ENCODE peak calls at places on chromosomes 2 and 18, in five cellular contexts. One of them, this sample, is unnamed.
A peak's percentile ranks its signal among the peaks of the same experiment; 100 is the strongest.

GRCh38 chr2:54212456-54212855 is 43.6 kb downstream of the TSPYL6 start:
- DNase-seq in IMR-90: peak; percentile 96
- DNase-seq in A549: no peak
- DNase-seq in K562: no peak
- DNase-seq in GM12878: no peak
- DNase-seq in this sample: no peak

GRCh38 chr2:85661139-85661858 is 6.7 kb downstream of the SFTPB start:
- DNase-seq in IMR-90: no peak
- DNase-seq in A549: no peak
- DNase-seq in K562: no peak
- DNase-seq in GM12878: no peak
- DNase-seq in this sample: no peak

GRCh38 chr18:51514128-51514527 is 316.6 kb upstream of the MEX3C start:
- DNase-seq in IMR-90: no peak
- DNase-seq in A549: no peak
- DNase-seq in K562: no peak
- DNase-seq in GM12878: no peak
- DNase-seq in this sample: no peak

GRCh38 chr18:44356566-44357157 is 324.0 kb upstream of the SETBP1 start:
- DNase-seq in IMR-90: no peak
- DNase-seq in A549: no peak
- DNase-seq in K562: no peak
- DNase-seq in GM12878: no peak
- DNase-seq in this sample: no peak

GRCh38 chr2:231181848-231182247 is 16.6 kb upstream of the ARMC9 start:
- DNase-seq in IMR-90: peak; percentile 50
- DNase-seq in A549: peak; percentile 33
- DNase-seq in K562: peak; percentile 55
- DNase-seq in GM12878: peak; percentile 52
- DNase-seq in this sample: no peak

GRCh38 chr2:198394208-198394607 is 589.8 kb downstream of the PLCL1 start:
- DNase-seq in IMR-90: no peak
- DNase-seq in A549: no peak
- DNase-seq in K562: no peak
- DNase-seq in GM12878: no peak
- DNase-seq in this sample: no peak

GRCh38 chr2:156982615-156983014 is 274.9 kb upstream of the GALNT5 start:
- DNase-seq in IMR-90: peak; percentile 0
- DNase-seq in A549: no peak
- DNase-seq in K562: no peak
- DNase-seq in GM12878: no peak
- DNase-seq in this sample: no peak

GRCh38 chr2:37354571-37354970 is 10.1 kb downstream of the QPCT start:
- DNase-seq in IMR-90: no peak
- DNase-seq in A549: no peak
- DNase-seq in K562: no peak
- DNase-seq in GM12878: no peak
- DNase-seq in this sample: no peak

GRCh38 chr2:68779595-68779994 is 45.0 kb downstream of the ARHGAP25 start:
- DNase-seq in IMR-90: no peak
- DNase-seq in A549: no peak
- DNase-seq in K562: no peak
- DNase-seq in GM12878: no peak
- DNase-seq in this sample: no peak

GRCh38 chr2:162245737-162246136 is 2.5 kb upstream of the FAP start:
- DNase-seq in IMR-90: peak; percentile 73
- DNase-seq in A549: no peak
- DNase-seq in K562: no peak
- DNase-seq in GM12878: no peak
- DNase-seq in this sample: no peak

GRCh38 chr2:109124982-109125594 is 3.9 kb upstream of the SH3RF3 start:
- DNase-seq in IMR-90: no peak
- DNase-seq in A549: no peak
- DNase-seq in K562: no peak
- DNase-seq in GM12878: no peak
- DNase-seq in this sample: no peak

GRCh38 chr2:218026244-218026643 is 23.4 kb upstream of the TNS1 start:
- DNase-seq in IMR-90: no peak
- DNase-seq in A549: no peak
- DNase-seq in K562: no peak
- DNase-seq in GM12878: no peak
- DNase-seq in this sample: no peak

GRCh38 chr2:202815548-202816420 is 55.8 kb downstream of the ICA1L start:
- DNase-seq in IMR-90: peak; percentile 58
- DNase-seq in A549: no peak
- DNase-seq in K562: no peak
- DNase-seq in GM12878: no peak
- DNase-seq in this sample: no peak

GRCh38 chr2:102238039-102238756 is 51.4 kb downstream of the IL1RL2 start:
- DNase-seq in IMR-90: peak; percentile 83
- DNase-seq in A549: no peak
- DNase-seq in K562: no peak
- DNase-seq in GM12878: no peak
- DNase-seq in this sample: no peak

GRCh38 chr2:129267559-129267958 is 711.9 kb upstream of the RAB6C start:
- DNase-seq in IMR-90: no peak
- DNase-seq in A549: no peak
- DNase-seq in K562: no peak
- DNase-seq in GM12878: no peak
- DNase-seq in this sample: no peak
- TF ChIP-seq POLR2A in IMR-90: no peak
- TF ChIP-seq POLR2A in A549: no peak
- TF ChIP-seq POLR2A in K562: no peak
- TF ChIP-seq POLR2A in GM12878: no peak
- TF ChIP-seq POLR2A in this sample: no peak

GRCh38 chr2:24410976-24411375 is 50.6 kb upstream of the ITSN2 start:
- DNase-seq in IMR-90: no peak
- DNase-seq in A549: no peak
- DNase-seq in K562: no peak
- DNase-seq in GM12878: no peak
- DNase-seq in this sample: no peak

GRCh38 chr2:24409700-24410556 is 49.6 kb upstream of the ITSN2 start:
- DNase-seq in IMR-90: peak; percentile 74
- DNase-seq in A549: peak; percentile 81
- DNase-seq in K562: peak; percentile 78
- DNase-seq in GM12878: peak; percentile 31
- DNase-seq in this sample: peak; percentile 67

GRCh38 chr2:24412812-24413211 is 52.5 kb upstream of the ITSN2 start:
- DNase-seq in IMR-90: no peak
- DNase-seq in A549: no peak
- DNase-seq in K562: no peak
- DNase-seq in GM12878: no peak
- DNase-seq in this sample: no peak

GRCh38 chr2:24411488-24412146 is 51.3 kb upstream of the ITSN2 start:
- DNase-seq in IMR-90: no peak
- DNase-seq in A549: no peak
- DNase-seq in K562: peak; percentile 36
- DNase-seq in GM12878: no peak
- DNase-seq in this sample: no peak

DNA sequence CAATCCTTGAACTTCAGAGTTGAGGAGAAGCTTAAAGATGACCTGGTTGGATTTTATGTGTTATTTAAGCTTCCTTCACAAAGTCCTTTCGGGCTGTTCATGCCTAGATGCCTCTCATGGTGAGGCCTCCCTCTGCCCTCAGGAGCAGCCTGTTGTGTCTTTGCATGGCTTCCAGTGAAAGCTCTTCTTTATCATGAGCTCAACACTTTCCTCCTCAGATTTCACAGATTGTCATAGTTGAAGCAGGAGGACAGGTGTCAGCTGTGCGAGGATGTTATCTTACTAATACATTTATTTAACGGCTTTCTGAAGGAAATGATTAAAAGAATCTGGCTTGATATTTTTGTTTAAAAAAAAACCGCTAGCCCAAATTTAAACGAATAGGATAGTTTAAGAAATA is 48.8 kb upstream of the ITSN2 start:
- DNase-seq in IMR-90: no peak
- DNase-seq in A549: no peak
- DNase-seq in K562: no peak
- DNase-seq in GM12878: no peak
- DNase-seq in this sample: no peak
- H3K4me2 ChIP-seq in IMR-90: no peak overlapping the region
- H3K4me2 ChIP-seq in A549: peak overlapping the region; percentile 25
- H3K4me2 ChIP-seq in K562: no peak overlapping the region
- H3K4me2 ChIP-seq in GM12878: no peak overlapping the region
- H3K4me2 ChIP-seq in this sample: no peak overlapping the region

GRCh38 chr2:145751634-145752033 is 1231.7 kb upstream of the ZEB2 start:
- DNase-seq in IMR-90: peak; percentile 60
- DNase-seq in A549: no peak
- DNase-seq in K562: peak; percentile 53
- DNase-seq in GM12878: peak; percentile 70
- DNase-seq in this sample: no peak
- TF ChIP-seq RAD21 in IMR-90: no peak
- TF ChIP-seq RAD21 in A549: no peak
- TF ChIP-seq RAD21 in K562: no peak
- TF ChIP-seq RAD21 in GM12878: no peak
- TF ChIP-seq RAD21 in this sample: no peak

GRCh38 chr2:178414266-178415247 is 36.4 kb downstream of the PRKRA start:
- DNase-seq in IMR-90: peak; percentile 94
- DNase-seq in A549: peak; percentile 76
- DNase-seq in K562: peak; percentile 98
- DNase-seq in GM12878: peak; percentile 90
- DNase-seq in this sample: peak; percentile 93
- TF ChIP-seq POLR2A in IMR-90: no peak
- TF ChIP-seq POLR2A in A549: peak; percentile 47
- TF ChIP-seq POLR2A in K562: peak; percentile 62
- TF ChIP-seq POLR2A in GM12878: peak; percentile 76
- TF ChIP-seq POLR2A in this sample: peak; percentile 65

This sample was measured in HCT116.